ENCODE peak calls at places on chromosome 5, in seven cellular contexts. W is suprapubic skin; L is breast epithelium; K is H1; R is CD8-positive, alpha-beta T cell; A is fibroblast of lung; M is IMR-90. I is an unnamed sample.

GRCh38 chr5:168209561-168209960 is 81.9 kb upstream of the WWC1 start:
- DNase-seq in W (no peak), K (no peak), M (no peak), L (no peak), R (no peak), A (no peak), I (no peak)

GRCh38 chr5:150181035-150181434 is 8.8 kb upstream of the SLC6A7 start:
- DNase-seq in L (no peak), A (peak), W (no peak), M (peak), R (no peak), K (no peak), I (no peak)

GRCh38 chr5:137320056-137321045 is 178.8 kb downstream of the SPOCK1 start:
- DNase-seq in M (peak), A (peak), L (no peak), W (no peak), R (no peak), K (peak), I (no peak)

GRCh38 chr5:1907616-1908015 is 24.9 kb upstream of the IRX4 start:
- DNase-seq in R (no peak), L (peak), M (no peak), A (no peak), K (no peak), W (no peak), I (no peak)

GRCh38 chr5:170430871-170431437 is 41.8 kb upstream of the KCNMB1 start:
- DNase-seq in L (no peak), K (no peak), R (no peak), W (no peak), M (no peak), A (no peak), I (no peak)

GRCh38 chr5:179209359-179210150 is 135.7 kb downstream of the ADAMTS2 start:
- DNase-seq in A (peak), M (peak), W (no peak), L (no peak), R (no peak), K (no peak), I (no peak)

GRCh38 chr5:38758774-38759423 is 86.9 kb upstream of the OSMR start:
- DNase-seq in A (no peak), W (no peak), R (no peak), M (no peak), K (no peak), L (no peak), I (no peak)

GRCh38 chr5:140381351-140381750 is 20.3 kb upstream of the ANKHD1 start:
- DNase-seq in W (no peak), A (no peak), K (no peak), R (no peak), M (no peak), L (no peak), I (no peak)

GRCh38 chr5:66769839-66770617 is 173.8 kb downstream of the MAST4 start:
- DNase-seq in W (no peak), A (peak), R (no peak), L (no peak), M (no peak), K (peak), I (no peak)

GRCh38 chr5:146369691-146370090 is 31.1 kb downstream of the POU4F3 start:
- DNase-seq in A (no peak), K (no peak), M (peak), R (no peak), L (no peak), W (no peak), I (peak)

GRCh38 chr5:53891159-53891558 is 330.7 kb downstream of the NDUFS4 start:
- DNase-seq in R (no peak), A (peak), L (no peak), W (no peak), M (no peak), K (no peak), I (no peak)

GRCh38 chr5:157464518-157465171 is 4.6 kb downstream of the NIPAL4 start:
- DNase-seq in W (peak), K (no peak), M (peak), L (no peak), A (peak), R (peak), I (peak)

GRCh38 chr5:53249529-53249928 is 140.0 kb upstream of the MOCS2 start:
- DNase-seq in K (no peak), A (peak), L (no peak), M (peak), W (no peak), R (no peak), I (peak)

GRCh38 chr5:167030500-167031120 is 1260.8 kb upstream of the WWC1 start:
- DNase-seq in W (no peak), K (peak), M (no peak), R (no peak), A (no peak), L (no peak), I (no peak)

GRCh38 chr5:1462358-1462757 is 17.1 kb upstream of the SLC6A3 start:
- DNase-seq in A (no peak), W (peak), L (peak), K (no peak), M (no peak), R (no peak), I (no peak)

GRCh38 chr5:169561883-169562282 is 21.7 kb upstream of the SPDL1 start:
- DNase-seq in W (no peak), A (no peak), R (no peak), K (no peak), M (no peak), L (no peak), I (peak)

GRCh38 chr5:67244345-67244793 is 47.8 kb upstream of the CD180 start:
- DNase-seq in K (no peak), A (no peak), L (no peak), M (no peak), W (no peak), R (no peak), I (no peak)

GRCh38 chr5:159310492-159310891 is 19.8 kb downstream of the IL12B start:
- DNase-seq in M (no peak), W (no peak), L (no peak), A (no peak), K (peak), R (peak), I (no peak)

GRCh38 chr5:71782393-71782770 is 63.3 kb downstream of the CARTPT start:
- DNase-seq in L (no peak), M (no peak), R (no peak), W (no peak), K (no peak), A (no peak), I (no peak)

GRCh38 chr5:121758640-121759039 is 93.0 kb upstream of the FTMT start:
- DNase-seq in M (no peak), A (no peak), K (no peak), W (no peak), L (no peak), R (no peak), I (no peak)

DNA sequence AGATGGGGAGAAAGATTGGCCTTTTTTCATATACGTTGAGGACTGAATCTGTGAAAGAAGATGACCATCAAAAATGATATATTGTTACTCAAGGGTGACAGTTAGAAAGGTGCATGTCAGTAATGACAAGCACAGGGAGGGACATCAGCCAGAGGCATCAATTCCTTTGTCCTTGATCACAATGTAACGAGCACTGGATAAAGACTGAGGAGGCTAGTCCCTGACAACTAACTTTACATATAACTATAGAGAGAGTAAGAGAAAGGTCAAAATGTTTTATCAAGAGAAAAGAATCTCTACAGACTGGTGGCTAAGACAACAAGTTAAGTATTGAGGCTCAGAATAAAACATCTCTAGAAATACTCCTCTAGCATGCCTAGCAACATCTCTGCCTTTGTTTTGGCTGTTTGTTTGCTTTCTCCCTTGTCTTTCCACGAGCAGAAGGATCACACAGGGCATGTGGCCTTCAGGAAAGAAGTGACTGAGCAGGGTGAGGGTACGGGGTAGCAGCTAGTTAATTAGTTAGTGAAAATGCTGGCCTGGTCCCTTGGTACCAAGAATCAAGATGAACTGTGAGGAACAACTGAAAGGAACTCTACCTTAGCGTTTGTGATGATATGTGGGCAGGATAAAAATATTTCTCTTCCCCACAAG is 724.0 kb upstream of the MEF2C start:
- DNase-seq in A (no peak), K (no peak), R (no peak), L (no peak), M (no peak), W (no peak), I (no peak)
- H3K4me3 ChIP-seq in A (no peak), K (no peak), R (no peak), L (no peak), M (no peak), W (no peak), I (no peak)

GRCh38 chr5:173529861-173530260 is 86.6 kb downstream of the BOD1 start:
- DNase-seq in L (no peak), A (no peak), W (no peak), K (no peak), M (no peak), R (no peak), I (no peak)

GRCh38 chr5:173527671-173528070 is 88.8 kb downstream of the BOD1 start:
- DNase-seq in W (no peak), R (no peak), M (no peak), L (no peak), K (no peak), A (no peak), I (no peak)

GRCh38 chr5:173531863-173532262 is 84.6 kb downstream of the BOD1 start:
- DNase-seq in A (no peak), K (no peak), W (no peak), M (no peak), L (no peak), R (no peak), I (no peak)

GRCh38 chr5:173532689-173533250 is 83.7 kb downstream of the BOD1 start:
- DNase-seq in K (no peak), W (no peak), A (no peak), L (no peak), M (no peak), R (no peak), I (no peak)

GRCh38 chr5:173530547-173530946 is 85.9 kb downstream of the BOD1 start:
- DNase-seq in M (no peak), K (peak), L (no peak), A (no peak), R (no peak), W (no peak), I (no peak)
- TF ChIP-seq CTCF in M (no peak), K (peak), L (no peak), A (no peak), R (no peak), W (no peak), I (peak)

DNA sequence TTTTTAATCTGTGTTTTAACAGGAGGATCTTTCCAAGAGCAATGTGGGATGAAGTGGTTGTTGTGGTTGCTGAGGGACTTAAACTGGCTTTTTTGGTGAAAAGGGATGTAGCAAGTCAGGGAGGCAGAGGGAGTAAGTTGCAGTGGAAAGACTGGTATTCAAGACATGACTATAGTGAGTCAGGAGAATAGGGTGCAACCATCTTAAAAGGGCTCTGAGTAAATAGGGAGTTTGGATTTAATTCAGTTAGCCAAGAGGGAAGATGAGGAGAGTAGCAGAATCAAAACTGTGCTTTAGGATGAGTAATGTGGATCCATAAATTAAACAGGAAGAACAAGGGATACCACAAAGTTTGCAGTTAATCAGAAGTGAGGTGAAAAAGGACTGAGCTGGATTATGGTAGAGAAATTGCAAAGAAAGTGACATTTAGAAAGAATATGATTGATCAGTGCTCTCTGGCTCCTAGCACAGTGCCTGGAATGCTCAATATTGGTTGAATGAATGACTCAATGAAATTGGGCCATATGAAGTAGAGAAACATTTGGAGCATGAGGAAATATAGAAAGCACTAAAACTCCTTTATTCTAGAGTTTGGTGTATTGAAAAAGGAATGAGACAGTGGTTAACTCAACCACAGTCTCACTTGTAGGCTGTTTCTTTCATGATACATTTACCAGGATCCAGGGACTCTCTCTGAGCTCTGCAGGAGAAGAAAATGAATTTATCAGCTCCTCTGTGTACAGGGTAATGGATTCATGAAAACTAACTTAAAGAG is 5.1 kb downstream of the POLR3G start:
- DNase-seq in L (no peak), M (peak), K (no peak), W (no peak), R (no peak), A (no peak), I (no peak)
- H3K4me3 ChIP-seq in L (no peak), M (no peak), K (no peak), W (no peak), R (no peak), A (no peak), I (no peak)

GRCh38 chr5:427415-428087 is 15.4 kb upstream of the EXOC3 start:
- DNase-seq in K (no peak), W (no peak), A (no peak), L (no peak), M (no peak), R (no peak), I (no peak)

GRCh38 chr5:428219-428618 is 14.8 kb upstream of the EXOC3 start:
- DNase-seq in L (no peak), M (no peak), A (no peak), R (no peak), W (no peak), K (no peak), I (no peak)

GRCh38 chr5:429453-430188 is 13.4 kb upstream of the EXOC3 start:
- DNase-seq in R (no peak), A (peak), L (no peak), M (peak), W (no peak), K (no peak), I (no peak)

GRCh38 chr5:430214-430925 is 12.6 kb upstream of the EXOC3 start:
- DNase-seq in K (no peak), A (no peak), R (no peak), W (no peak), L (no peak), M (no peak), I (no peak)

DNA sequence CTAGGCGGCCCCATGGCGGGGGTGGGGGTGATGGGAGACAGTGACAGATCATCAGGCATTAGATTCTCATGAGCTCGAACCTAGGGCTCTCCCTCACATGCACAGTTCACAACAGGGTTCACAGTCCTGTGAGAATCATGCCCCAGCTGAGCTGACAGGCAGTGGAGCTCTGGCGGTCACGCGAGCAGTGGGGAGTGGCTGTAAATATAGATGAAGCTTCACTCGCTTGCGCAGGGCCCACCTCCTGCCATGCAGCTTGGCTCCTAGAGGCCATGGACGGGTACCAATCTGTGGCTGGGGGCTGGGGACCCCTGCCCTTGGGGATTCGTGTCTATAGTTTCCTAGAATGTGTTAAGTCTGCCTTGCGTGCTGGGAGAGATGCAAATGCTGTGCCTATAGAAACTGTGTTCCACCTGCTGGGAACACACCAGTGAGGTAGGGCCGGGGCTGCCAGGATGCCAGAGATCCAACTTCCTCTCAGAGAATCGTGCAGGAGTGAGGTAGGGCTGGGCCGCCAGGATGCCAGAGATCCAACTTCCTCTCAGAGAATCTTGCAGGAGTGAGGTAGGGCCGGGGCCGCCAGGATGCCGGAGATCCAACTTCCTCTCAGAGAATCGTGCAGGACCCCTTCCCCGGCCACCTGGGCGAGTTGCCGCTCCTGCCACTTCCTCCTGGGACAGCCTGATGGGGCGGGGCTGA is 14.1 kb upstream of the EXOC3 start:
- DNase-seq in R (no peak), M (no peak), W (no peak), L (no peak), A (no peak), K (no peak), I (no peak)
- TF ChIP-seq CTCF in R (no peak), M (no peak), W (no peak), L (no peak), A (no peak), K (no peak), I (no peak)

DNA sequence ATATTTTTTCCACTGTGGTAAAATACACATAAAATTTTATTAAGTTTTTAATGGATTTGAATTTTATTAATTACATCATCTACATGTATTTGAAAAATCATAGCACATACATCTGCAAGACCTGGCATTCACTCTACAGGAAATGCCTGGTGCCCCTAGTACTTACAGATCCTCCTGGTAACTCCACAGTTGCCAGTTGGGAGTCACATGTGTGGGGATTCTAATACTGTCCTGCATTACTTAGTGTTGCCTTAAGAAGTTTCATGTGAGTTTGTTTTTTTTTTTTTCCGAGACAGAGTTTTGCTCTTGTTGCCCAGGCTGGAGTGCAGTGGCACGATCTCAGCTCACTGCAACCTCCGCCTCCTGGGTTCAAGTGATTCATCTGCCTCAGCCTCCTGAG is 18.1 kb downstream of the KDM3B start:
- DNase-seq in K (no peak), M (peak), R (no peak), L (no peak), W (no peak), A (peak), I (peak)
- H3K4me3 ChIP-seq in K (no peak), M (no peak), R (no peak), L (no peak), W (no peak), A (no peak), I (no peak)

GRCh38 chr5:163478126-163478981 is 17.9 kb downstream of the HMMR start:
- DNase-seq in M (peak), K (no peak), L (no peak), W (no peak), A (peak), R (no peak), I (no peak)

GRCh38 chr5:163478982-163479271 is 18.5 kb downstream of the HMMR start:
- DNase-seq in M (no peak), K (no peak), W (no peak), A (no peak), L (no peak), R (no peak), I (no peak)

GRCh38 chr5:163475416-163475815 is 15.0 kb downstream of the HMMR start:
- DNase-seq in L (no peak), A (no peak), W (no peak), M (no peak), K (no peak), R (no peak), I (no peak)

GRCh38 chr5:163473613-163474243 is 13.3 kb downstream of the HMMR start:
- DNase-seq in W (no peak), M (no peak), L (no peak), K (no peak), R (no peak), A (peak), I (no peak)
- TF ChIP-seq CTCF in W (no peak), M (peak), L (peak), K (no peak), R (peak), A (no peak), I (no peak)

GRCh38 chr5:65100846-65101678 is 332.3 kb downstream of the CWC27 start:
- DNase-seq in A (peak), M (peak), W (no peak), L (no peak), K (peak), R (peak), I (no peak)
- H3K4me3 ChIP-seq in A (no peak), M (no peak), W (no peak), L (no peak), K (no peak), R (no peak), I (no peak)

DNA sequence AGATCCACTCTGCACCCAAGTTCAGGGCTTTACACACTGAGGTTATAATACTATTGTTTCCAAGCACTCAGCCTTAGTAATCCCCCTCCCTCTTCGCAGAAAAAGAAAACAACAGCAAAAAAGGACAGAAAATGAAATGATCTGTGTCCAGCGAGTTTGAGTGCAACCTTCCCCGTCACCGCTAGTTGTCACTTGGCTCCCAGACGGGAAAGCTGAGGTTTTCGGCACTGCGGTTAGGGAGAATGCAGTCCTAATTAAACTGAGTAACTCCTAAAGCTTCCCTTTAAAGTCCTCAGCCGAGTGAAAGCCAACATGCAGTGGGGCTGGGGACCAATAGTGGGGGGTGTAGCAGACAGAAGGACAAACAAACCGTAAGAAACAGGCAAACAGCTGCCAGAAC is 786 bp downstream of the GLRA1 start:
- DNase-seq in K (peak), M (no peak), L (no peak), R (no peak), A (no peak), W (no peak), I (no peak)
- TF ChIP-seq CTCF in K (peak), M (peak), L (no peak), R (no peak), A (no peak), W (no peak), I (peak)

I was measured in retinal pigment epithelial cell.